ENCODE peak calls at places on chromosomes 16 and 17, in ten cellular contexts. T is upper lobe of right lung, N is AG04449, R is AG04450, K is dorsolateral prefrontal cortex, S is thoracic aorta, O is fibroblast of lung, Z is tibial nerve, W is brain microvascular endothelial cell, E is PC-9. P is an unnamed sample.

GRCh38 chr17:74317071-74317470 is 9.0 kb upstream of the KIF19 start:
- DNase-seq in E (no peak), O (no peak), K (no peak), N (no peak), Z (no peak), W (no peak), T (no peak), S (no peak), R (no peak), P (no peak)

GRCh38 chr16:90077757-90078593 is 844 bp upstream of the PRDM7 start:
- DNase-seq in R (no peak), N (no peak), Z (no peak), T (no peak), K (no peak), E (peak), W (no peak), O (peak), S (no peak), P (no peak)

GRCh38 chr16:75319513-75320401 is 68.3 kb upstream of the BCAR1 start:
- DNase-seq in K (no peak), E (no peak), S (no peak), R (peak), W (peak), T (no peak), O (peak), Z (no peak), N (peak), P (peak)

GRCh38 chr16:2770057-2770780 is 6.9 kb downstream of the ELOB start:
- DNase-seq in R (no peak), T (peak), W (no peak), N (no peak), Z (no peak), K (no peak), S (no peak), E (peak), O (no peak), P (no peak)

GRCh38 chr17:45702666-45703266 is 81.4 kb upstream of the CRHR1 start:
- DNase-seq in R (no peak), Z (no peak), E (no peak), N (no peak), O (peak), W (no peak), S (no peak), T (no peak), K (no peak), P (no peak)

GRCh38 chr17:82985973-82986372 is 93.4 kb upstream of the METRNL start:
- DNase-seq in S (no peak), N (no peak), Z (no peak), T (peak), O (peak), K (peak), E (no peak), R (no peak), W (peak), P (no peak)

GRCh38 chr17:3043737-3044365 is 19.6 kb downstream of the OR1D5 start:
- DNase-seq in K (peak), E (peak), W (no peak), Z (no peak), R (no peak), S (no peak), T (peak), N (no peak), O (no peak), P (no peak)

GRCh38 chr17:22514315-22514714 is 822.0 kb downstream of the KCNJ18 start:
- DNase-seq in S (no peak), W (no peak), R (no peak), T (no peak), Z (no peak), O (no peak), N (no peak), E (no peak), K (no peak), P (no peak)

GRCh38 chr16:3188925-3189825 is 1.2 kb downstream of the OR1F1 start:
- DNase-seq in R (no peak), Z (no peak), W (peak), K (no peak), N (no peak), S (no peak), E (peak), O (peak), T (no peak), P (no peak)

DNA sequence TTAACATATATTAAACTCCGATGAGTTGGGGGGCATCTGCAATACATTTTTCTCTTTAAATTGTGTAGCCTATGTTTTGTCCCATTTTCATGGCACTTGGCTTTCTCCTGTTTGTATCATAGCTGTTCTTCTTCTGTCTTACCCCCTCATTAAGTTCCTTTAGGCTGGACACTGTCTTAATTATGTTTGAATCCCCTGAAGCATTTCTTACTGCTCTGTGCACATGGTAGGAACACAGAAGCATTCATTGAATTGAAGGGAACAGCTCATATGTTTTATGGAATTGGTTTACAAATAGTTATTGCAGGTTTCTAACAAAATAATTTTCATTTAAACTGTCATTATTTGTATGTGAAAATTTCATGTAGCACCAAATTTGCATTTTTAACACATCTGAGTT is 176.8 kb downstream of the TANC2 start:
- DNase-seq in S (no peak), E (no peak), W (no peak), Z (no peak), T (no peak), R (no peak), O (no peak), N (no peak), K (no peak), P (no peak)
- TF ChIP-seq CTCF in S (no peak), E (no peak), W (no peak), Z (no peak), T (no peak), R (no peak), O (no peak), N (no peak), K (no peak), P (no peak)

GRCh38 chr17:43658890-43659289 is 2.8 kb downstream of the MEOX1 start:
- DNase-seq in Z (no peak), E (no peak), N (no peak), K (no peak), R (no peak), W (no peak), S (no peak), O (no peak), T (no peak), P (no peak)

GRCh38 chr17:43661699-43662431 is at the start of gene MEOX1:
- DNase-seq in O (peak), R (no peak), Z (no peak), N (no peak), S (no peak), T (no peak), E (peak), K (no peak), W (peak), P (peak)

GRCh38 chr17:43659823-43660222 is 1.9 kb downstream of the MEOX1 start:
- DNase-seq in S (no peak), E (no peak), N (no peak), O (no peak), W (no peak), Z (no peak), K (no peak), R (no peak), T (no peak), P (no peak)

GRCh38 chr17:43660816-43661493 is 767 bp downstream of the MEOX1 start:
- DNase-seq in O (no peak), K (no peak), S (no peak), N (no peak), W (no peak), T (no peak), R (no peak), Z (no peak), E (no peak), P (no peak)

GRCh38 chr17:43660262-43660661 is 1.5 kb downstream of the MEOX1 start:
- DNase-seq in E (no peak), Z (no peak), N (no peak), S (no peak), W (no peak), R (no peak), T (no peak), K (no peak), O (no peak), P (no peak)
- H3K4me3 ChIP-seq in E (no peak), Z (no peak), N (no peak), S (no peak), W (no peak), R (no peak), T (no peak), K (no peak), O (no peak), P (no peak)

GRCh38 chr16:79767597-79768280 is 167.2 kb upstream of the MAF start:
- DNase-seq in R (no peak), K (no peak), Z (no peak), T (no peak), W (peak), S (no peak), N (no peak), O (peak), E (no peak), P (no peak)
- TF ChIP-seq CTCF in R (peak), K (peak), Z (no peak), T (peak), W (peak), S (no peak), N (peak), O (peak), E (no peak), P (peak)

GRCh38 chr16:56275801-56276200 is 84.5 kb downstream of the GNAO1 start:
- DNase-seq in K (no peak), O (no peak), T (no peak), Z (no peak), R (no peak), E (no peak), N (no peak), W (no peak), S (no peak), P (no peak)
- H3K4me3 ChIP-seq in K (no peak), O (no peak), T (no peak), Z (no peak), R (no peak), E (no peak), N (no peak), W (no peak), S (no peak), P (no peak)

DNA sequence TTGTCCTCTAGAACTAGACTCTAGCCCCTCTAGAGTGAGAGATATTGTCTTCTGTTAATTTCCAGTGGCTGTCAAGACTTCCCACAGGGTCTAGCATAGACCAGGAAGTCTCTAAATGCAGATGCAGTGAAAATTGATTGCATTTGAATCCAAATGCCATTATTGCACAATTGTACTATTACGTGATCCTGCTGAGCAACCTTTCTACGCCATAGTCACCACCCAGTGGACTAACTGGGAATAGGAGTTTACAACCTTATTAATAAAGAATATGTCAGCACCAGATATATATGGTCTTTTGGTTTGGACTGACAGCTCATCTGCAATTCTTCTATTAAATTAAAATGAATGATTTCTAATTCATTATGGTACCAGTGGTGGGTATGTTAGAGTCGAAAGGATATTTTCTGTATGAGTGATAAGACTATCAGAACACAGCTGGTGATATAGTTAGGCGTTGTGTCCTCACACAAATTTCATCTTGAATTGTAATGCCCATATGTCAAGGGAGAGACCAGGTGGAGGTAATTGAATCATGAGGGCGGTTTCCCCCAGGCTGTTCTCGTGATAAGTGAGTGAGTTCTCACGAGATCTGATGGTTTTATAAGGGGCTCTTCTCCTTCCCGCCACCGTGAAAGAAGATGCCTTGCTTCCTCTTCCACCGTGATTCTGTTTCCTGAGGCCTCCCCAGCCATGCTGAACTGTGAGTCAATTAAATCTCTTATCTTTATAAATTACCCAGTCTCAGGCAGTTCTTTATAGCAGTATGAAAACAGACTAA is 138.9 kb upstream of the CA10 start:
- DNase-seq in W (no peak), Z (no peak), N (no peak), T (no peak), E (no peak), R (no peak), O (no peak), K (no peak), S (no peak), P (no peak)
- TF ChIP-seq CTCF in W (no peak), Z (no peak), N (no peak), T (no peak), E (peak), R (no peak), O (no peak), K (no peak), S (no peak), P (no peak)

GRCh38 chr17:76046064-76046463 is 19.0 kb upstream of the EVPL start:
- DNase-seq in N (no peak), W (no peak), S (no peak), T (no peak), R (no peak), K (no peak), E (peak), Z (no peak), O (no peak), P (no peak)
- H3K4me3 ChIP-seq in N (no peak), W (no peak), S (no peak), T (no peak), R (no peak), K (no peak), E (no peak), Z (no peak), O (no peak), P (no peak)

DNA sequence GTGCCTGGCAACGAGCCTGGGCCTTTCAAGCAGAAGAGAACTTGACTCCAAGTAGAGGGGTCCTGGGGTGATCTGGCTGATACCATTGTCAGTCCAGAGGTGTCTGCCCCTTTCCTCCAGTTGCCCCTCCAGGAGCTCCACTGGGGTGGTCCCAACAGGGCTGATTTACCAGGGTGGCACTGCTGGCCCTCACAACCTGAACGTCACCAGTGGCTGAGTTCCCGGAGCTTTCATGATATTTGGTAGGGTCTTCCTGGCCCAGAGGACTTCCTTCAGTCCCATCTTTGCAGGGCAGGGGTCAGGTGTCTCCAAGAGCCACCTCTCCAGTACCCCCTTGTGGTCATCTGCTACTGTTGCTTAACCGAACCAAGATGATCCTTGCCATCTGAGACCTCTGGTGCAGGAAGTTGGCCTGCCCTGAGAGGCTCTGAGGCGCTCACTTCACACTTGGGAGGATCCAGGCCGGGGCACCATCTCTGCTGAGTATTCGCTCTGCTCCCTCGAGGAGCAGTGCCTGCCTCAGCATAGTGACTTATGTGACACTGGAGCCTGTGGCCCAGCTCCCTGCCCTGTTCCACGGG is 3.5 kb downstream of the LIMD2 start:
- DNase-seq in T (no peak), O (no peak), W (no peak), Z (no peak), N (no peak), K (no peak), S (no peak), R (no peak), E (no peak), P (no peak)
- TF ChIP-seq CTCF in T (peak), O (peak), W (peak), Z (peak), N (peak), K (no peak), S (peak), R (peak), E (peak), P (peak)

P was measured in AG09309.